ENCODE peak calls at places on chromosomes 5 and 9, in five cellular contexts. R is K562, H is skeletal muscle cell, I is colonic mucosa, L is brain microvascular endothelial cell. A is an unnamed sample.

GRCh38 chr5:134070979-134071849 is 43.3 kb upstream of the TCF7 start:
- DNase-seq in H (no peak), L (no peak), I (no peak), R (peak; percentile 42), A (no peak)

GRCh38 chr9:127099664-127100063 is 22.8 kb downstream of the ANGPTL2 start:
- DNase-seq in H (no peak), I (no peak), L (no peak), R (no peak), A (no peak)

GRCh38 chr9:124835026-124835501 is 18.2 kb upstream of the WDR38 start:
- DNase-seq in R (no peak), L (peak; percentile 91), H (peak; percentile 68), I (peak; percentile 38), A (no peak)

GRCh38 chr5:77850536-77851228 is 74.5 kb upstream of the TBCA start:
- DNase-seq in R (no peak), I (no peak), L (no peak), H (no peak), A (no peak)

GRCh38 chr5:169831331-169831730 is 149.0 kb downstream of the INSYN2B start:
- DNase-seq in R (no peak), I (no peak), H (peak; percentile 5), L (no peak), A (no peak)

GRCh38 chr5:174424219-174425053 is 299.9 kb upstream of the MSX2 start:
- DNase-seq in R (no peak), H (no peak), I (no peak), L (no peak), A (no peak)

GRCh38 chr5:140671472-140672210 is 1.7 kb downstream of the DND1 start:
- DNase-seq in R (no peak), H (no peak), L (no peak), I (no peak), A (no peak)

GRCh38 chr5:23419115-23419514 is 88.3 kb upstream of the PRDM9 start:
- DNase-seq in I (no peak), L (no peak), R (no peak), H (no peak), A (no peak)

GRCh38 chr9:4832786-4833579 is 40.2 kb downstream of the RCL1 start:
- DNase-seq in I (no peak), R (no peak), H (peak; percentile 99), L (peak; percentile 98), A (no peak)

GRCh38 chr5:107885601-107886000 is 214.9 kb upstream of the EFNA5 start:
- DNase-seq in I (no peak), L (no peak), R (no peak), H (no peak), A (no peak)

GRCh38 chr5:65035212-65036206 is 266.8 kb downstream of the CWC27 start:
- DNase-seq in R (peak; percentile 98), H (peak; percentile 91), L (peak; percentile 95), I (peak; percentile 87), A (peak; percentile 86)

GRCh38 chr9:131238402-131239021 is 37.8 kb downstream of the FAM78A start:
- DNase-seq in H (peak; percentile 75), I (no peak), R (no peak), L (peak; percentile 70), A (no peak)

GRCh38 chr5:68251386-68251785 is 35.8 kb downstream of the PIK3R1 start:
- DNase-seq in L (no peak), H (no peak), I (no peak), R (no peak), A (no peak)

GRCh38 chr5:37272564-37272963 is 23.4 kb upstream of the CPLANE1 start:
- DNase-seq in H (no peak), L (no peak), I (no peak), R (peak; percentile 3), A (peak; percentile 75)

GRCh38 chr9:34493972-34494535 is 28.7 kb downstream of the ENHO start:
- DNase-seq in L (peak; percentile 22), H (peak; percentile 12), I (no peak), R (peak; percentile 58), A (peak; percentile 47)

GRCh38 chr5:6551287-6551954 is 81.4 kb downstream of the NSUN2 start:
- DNase-seq in L (peak; percentile 10), I (no peak), R (no peak), H (no peak), A (peak; percentile 27)

GRCh38 chr9:129467004-129467588 is 153.8 kb downstream of the C9orf50 start:
- DNase-seq in R (no peak), I (no peak), H (no peak), L (no peak), A (no peak)

GRCh38 chr5:148968311-148968710 is 94.6 kb downstream of the SH3TC2 start:
- DNase-seq in L (no peak), I (no peak), R (no peak), H (no peak), A (no peak)

GRCh38 chr5:161233553-161233952 is 313.0 kb downstream of the GABRB2 start:
- DNase-seq in I (no peak), H (no peak), R (no peak), L (no peak), A (no peak)

GRCh38 chr5:172699999-172700685 is 59.1 kb downstream of the NEURL1B start:
- DNase-seq in R (no peak), I (no peak), H (no peak), L (no peak), A (peak; percentile 53)

A was measured in lung.